ENCODE peak calls at places on chromosomes 7 and 10, in nine cellular contexts. U is heart left ventricle; O is uterus; Z is SJSA1; R is CD8-positive, alpha-beta memory T cell; F is mammary epithelial cell; A is DND-41; P is upper lobe of right lung; V is sigmoid colon. J is an unnamed sample.

GRCh38 chr7:13898957-13899670 is 90.4 kb downstream of the ETV1 start:
- DNase-seq in O (no peak), F (no peak), Z (no peak), V (no peak), A (no peak), P (no peak), R (no peak), U (no peak), J (no peak)

GRCh38 chr10:97454330-97455036 is 8.5 kb downstream of the ZDHHC16 start:
- DNase-seq in P (no peak), O (no peak), V (no peak), A (no peak), F (peak; percentile 35), Z (no peak), R (no peak), U (no peak), J (no peak)

GRCh38 chr7:127979113-127979727 is 52.0 kb downstream of the LRRC4 start:
- DNase-seq in U (no peak), V (no peak), P (no peak), O (no peak), R (no peak), F (no peak), Z (no peak), A (no peak), J (no peak)

GRCh38 chr7:99625321-99625720 is 8.6 kb downstream of the ZSCAN25 start:
- DNase-seq in V (no peak), R (no peak), U (no peak), A (no peak), F (no peak), Z (no peak), P (no peak), O (no peak), J (no peak)

GRCh38 chr7:151301471-151302462 is 39.8 kb upstream of the NUB1 start:
- DNase-seq in A (no peak), U (no peak), V (no peak), P (no peak), F (no peak), R (no peak), Z (no peak), O (no peak), J (no peak)

GRCh38 chr10:94042001-94042813 is 48.5 kb downstream of the PLCE1 start:
- DNase-seq in P (no peak), V (no peak), F (peak; percentile 23), R (no peak), U (no peak), O (no peak), Z (peak; percentile 81), A (no peak), J (no peak)

GRCh38 chr10:77901743-77902142 is 24.8 kb downstream of the DLG5 start:
- DNase-seq in A (no peak), V (no peak), O (no peak), R (no peak), Z (no peak), U (no peak), P (no peak), F (no peak), J (no peak)

GRCh38 chr10:99560277-99561126 is 27.8 kb downstream of the NKX2-3 start:
- DNase-seq in F (peak; percentile 32), Z (peak; percentile 48), V (peak; percentile 69), O (no peak), A (peak; percentile 40), U (peak; percentile 29), R (no peak), P (no peak), J (no peak)

DNA sequence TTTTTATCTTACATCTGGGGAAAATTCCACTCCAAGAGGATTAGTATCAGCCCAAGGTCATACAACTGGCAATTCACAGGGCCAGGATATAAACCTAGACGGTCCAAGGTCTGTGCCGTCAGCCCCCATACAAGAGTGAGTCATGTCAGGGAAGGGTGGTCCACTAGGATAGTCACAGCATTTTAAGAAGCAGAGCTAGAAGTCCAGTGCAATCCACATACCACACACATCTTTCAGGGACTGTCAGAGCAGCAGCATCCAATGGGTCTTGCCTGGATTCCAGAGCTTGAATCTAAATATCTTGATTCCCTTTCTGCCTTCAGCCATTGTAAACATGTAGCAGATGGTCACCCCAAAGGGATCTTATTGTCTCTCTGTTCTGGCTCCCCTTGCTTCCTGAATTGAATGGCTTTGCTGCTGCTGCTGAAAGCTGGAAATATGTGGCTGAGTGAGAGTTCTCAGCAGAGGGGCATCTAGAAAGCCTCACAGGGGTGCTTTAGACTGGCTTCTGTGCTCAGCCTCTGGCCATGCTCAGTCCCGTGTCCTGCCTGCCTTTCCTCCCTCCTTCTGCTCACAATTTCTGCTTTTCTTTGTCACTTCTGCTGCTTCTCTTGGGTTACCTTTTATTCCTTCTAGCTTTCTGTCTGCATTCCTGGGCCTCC is 9.9 kb upstream of the OR6V1 start:
- DNase-seq in P (no peak), O (no peak), R (no peak), A (no peak), Z (peak; percentile 92), V (no peak), U (no peak), F (no peak), J (no peak)
- H3K27ac ChIP-seq in P (no peak overlapping the region), O (no peak overlapping the region), R (no peak overlapping the region), A (no peak overlapping the region), Z (peak overlapping the region; percentile 97), V (no peak overlapping the region), U (no peak overlapping the region), F (no peak overlapping the region), J (no peak overlapping the region)

GRCh38 chr7:73815436-73815835 is 15.4 kb upstream of the CLDN4 start:
- DNase-seq in A (no peak), P (peak; percentile 54), Z (no peak), U (no peak), V (peak; percentile 38), F (no peak), R (no peak), O (no peak), J (peak; percentile 37)

GRCh38 chr7:73811760-73812168 is 19.0 kb upstream of the CLDN4 start:
- DNase-seq in Z (peak; percentile 57), F (peak; percentile 68), U (peak; percentile 44), O (peak; percentile 43), P (peak; percentile 91), R (peak; percentile 10), V (peak; percentile 82), A (peak; percentile 41), J (peak; percentile 78)

GRCh38 chr7:73810991-73811360 is 19.8 kb upstream of the CLDN4 start:
- DNase-seq in Z (no peak), F (no peak), A (no peak), U (no peak), O (no peak), V (peak; percentile 46), P (peak; percentile 48), R (no peak), J (peak; percentile 39)

GRCh38 chr7:73809454-73810090 is 21.2 kb upstream of the CLDN4 start:
- DNase-seq in V (peak; percentile 40), P (peak; percentile 64), F (no peak), A (no peak), U (no peak), Z (no peak), O (no peak), R (no peak), J (peak; percentile 35)

GRCh38 chr7:73812996-73813395 is 17.8 kb upstream of the CLDN4 start:
- DNase-seq in A (no peak), F (no peak), O (no peak), R (no peak), U (no peak), Z (no peak), P (no peak), V (peak; percentile 26), J (no peak)
- H3K4me3 ChIP-seq in A (no peak overlapping the region), F (no peak overlapping the region), O (no peak overlapping the region), R (no peak overlapping the region), U (no peak overlapping the region), Z (no peak overlapping the region), P (no peak overlapping the region), V (no peak overlapping the region), J (no peak overlapping the region)

GRCh38 chr10:50604823-50605222 is 18.9 kb downstream of the SGMS1 start:
- DNase-seq in O (no peak), R (no peak), V (no peak), Z (peak; percentile 47), U (no peak), A (no peak), F (no peak), P (no peak), J (no peak)

GRCh38 chr10:50603151-50603850 is 20.5 kb downstream of the SGMS1 start:
- DNase-seq in A (no peak), V (no peak), F (no peak), R (no peak), P (no peak), O (no peak), U (no peak), Z (no peak), J (no peak)

GRCh38 chr10:50607526-50607925 is 16.2 kb downstream of the SGMS1 start:
- DNase-seq in P (no peak), V (no peak), R (no peak), Z (no peak), F (no peak), A (no peak), U (no peak), O (no peak), J (no peak)

GRCh38 chr10:50604049-50604640 is 19.6 kb downstream of the SGMS1 start:
- DNase-seq in F (no peak), Z (peak; percentile 21), V (no peak), P (no peak), R (no peak), O (no peak), U (no peak), A (no peak), J (no peak)

DNA sequence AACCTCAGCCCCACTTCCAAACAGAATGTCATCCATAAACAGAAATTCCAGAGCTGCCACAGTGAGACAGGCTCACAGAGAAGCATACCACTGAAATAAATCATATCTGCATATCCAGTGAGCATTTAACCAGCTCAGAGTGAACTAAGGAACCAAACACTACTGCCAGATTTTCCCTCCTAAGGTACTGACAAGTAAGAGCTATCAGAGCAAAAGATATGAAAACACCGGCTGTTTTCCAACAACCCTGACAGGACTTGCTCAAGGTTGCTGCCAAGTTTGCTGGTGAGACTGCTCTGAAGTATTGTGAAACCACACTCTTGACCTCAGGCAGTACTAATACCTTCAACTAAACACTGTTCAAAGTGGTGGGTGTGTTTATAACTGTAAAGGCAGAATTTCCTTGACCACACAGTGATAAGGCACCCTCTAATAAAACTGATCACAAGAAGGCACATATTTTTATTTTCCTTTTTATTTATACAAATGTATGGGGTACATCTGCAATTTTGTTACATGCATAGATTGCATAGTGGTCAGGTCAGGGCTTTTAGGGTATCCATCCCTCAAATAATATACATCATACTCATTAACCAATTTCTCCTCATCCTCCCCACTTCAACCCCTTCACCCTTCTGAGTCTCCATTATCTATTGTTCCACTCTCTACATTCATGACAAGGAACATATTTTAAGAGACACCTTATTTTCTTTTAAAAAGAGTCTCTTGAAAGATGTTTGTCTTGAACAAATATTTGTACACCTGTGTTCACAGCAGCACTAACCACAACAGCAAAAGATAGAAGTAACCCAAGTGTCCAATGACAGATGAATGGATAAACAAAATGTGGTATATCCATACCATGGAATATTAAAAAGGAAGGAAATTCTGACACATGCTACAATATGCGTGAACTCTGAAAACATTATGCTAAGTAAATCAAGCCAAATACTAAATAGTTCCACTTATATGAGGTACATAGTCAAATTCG is 18.2 kb downstream of the SGMS1 start:
- DNase-seq in Z (peak; percentile 67), R (no peak), A (no peak), V (peak; percentile 81), U (peak; percentile 30), P (no peak), O (peak; percentile 61), F (peak; percentile 96), J (no peak)
- H3K4me1 ChIP-seq in Z (peaks cover 35% of the 10 kb centered on the region), R (peaks cover 59% of the 10 kb centered on the region), A (no peaks in the 10 kb centered on the region), V (peaks cover 75% of the 10 kb centered on the region), U (peaks cover 74% of the 10 kb centered on the region), P (peaks cover 61% of the 10 kb centered on the region), O (peaks cover 22% of the 10 kb centered on the region), F (peaks cover 49% of the 10 kb centered on the region), J (peaks cover 3% of the 10 kb centered on the region)

GRCh38 chr7:82286096-82286841 is 157.3 kb downstream of the CACNA2D1 start:
- DNase-seq in U (no peak), R (no peak), F (no peak), O (no peak), P (no peak), V (no peak), Z (no peak), A (no peak), J (no peak)

GRCh38 chr7:82284936-82285519 is 158.5 kb downstream of the CACNA2D1 start:
- DNase-seq in A (no peak), V (no peak), P (no peak), U (no peak), O (no peak), F (no peak), R (no peak), Z (no peak), J (no peak)

GRCh38 chr7:82289889-82290288 is 153.7 kb downstream of the CACNA2D1 start:
- DNase-seq in U (no peak), A (no peak), P (no peak), R (no peak), Z (no peak), O (no peak), V (no peak), F (no peak), J (no peak)

GRCh38 chr7:82291931-82292330 is 151.6 kb downstream of the CACNA2D1 start:
- DNase-seq in O (no peak), P (no peak), Z (no peak), U (no peak), R (no peak), A (no peak), F (peak; percentile 6), V (no peak), J (no peak)

GRCh38 chr7:82288769-82289535 is 154.6 kb downstream of the CACNA2D1 start:
- DNase-seq in A (no peak), Z (no peak), U (no peak), F (no peak), R (no peak), V (no peak), O (no peak), P (no peak), J (no peak)
- H3K27ac ChIP-seq in A (no peak overlapping the region), Z (no peak overlapping the region), U (peak overlapping the region; percentile 44), F (no peak overlapping the region), R (no peak overlapping the region), V (no peak overlapping the region), O (no peak overlapping the region), P (no peak overlapping the region), J (no peak overlapping the region)